ENCODE peak calls at places on chromosomes 16 and 17, in ten cellular contexts. One of them, this sample, is unnamed.

GRCh38 chr17:4986951-4987766 is at the start of gene CAMTA2:
- DNase-seq in AG08395: peak
- DNase-seq in T follicular helper cell: peak
- DNase-seq in small intestine: peak
- DNase-seq in ascending aorta: peak
- DNase-seq in activated T-helper 9 cell treated with anti-CD3 and anti-CD28 coated beads, Interleukin-2, amount 50 U/mL, for 16 hours: peak
- DNase-seq in non-pigmented ciliary epithelial cell: no peak
- DNase-seq in ACHN: peak
- DNase-seq in RWPE1: peak
- DNase-seq in stimulated activated naive CD4-positive, alpha-beta T cell: peak
- DNase-seq in this sample: peak

GRCh38 chr17:61395983-61396585 is 3.6 kb upstream of the TBX2 start:
- DNase-seq in AG08395: no peak
- DNase-seq in T follicular helper cell: no peak
- DNase-seq in small intestine: no peak
- DNase-seq in ascending aorta: no peak
- DNase-seq in activated T-helper 9 cell treated with anti-CD3 and anti-CD28 coated beads, Interleukin-2, amount 50 U/mL, for 16 hours: no peak
- DNase-seq in non-pigmented ciliary epithelial cell: no peak
- DNase-seq in ACHN: no peak
- DNase-seq in RWPE1: no peak
- DNase-seq in stimulated activated naive CD4-positive, alpha-beta T cell: no peak
- DNase-seq in this sample: no peak

GRCh38 chr17:1693339-1693738 is 8.7 kb upstream of the PRPF8 start:
- DNase-seq in AG08395: no peak
- DNase-seq in T follicular helper cell: no peak
- DNase-seq in small intestine: no peak
- DNase-seq in ascending aorta: no peak
- DNase-seq in activated T-helper 9 cell treated with anti-CD3 and anti-CD28 coated beads, Interleukin-2, amount 50 U/mL, for 16 hours: no peak
- DNase-seq in non-pigmented ciliary epithelial cell: no peak
- DNase-seq in ACHN: no peak
- DNase-seq in RWPE1: no peak
- DNase-seq in stimulated activated naive CD4-positive, alpha-beta T cell: no peak
- DNase-seq in this sample: no peak

GRCh38 chr17:43342601-43342905 is 56.2 kb upstream of the ARL4D start:
- DNase-seq in AG08395: no peak
- DNase-seq in T follicular helper cell: no peak
- DNase-seq in small intestine: no peak
- DNase-seq in ascending aorta: no peak
- DNase-seq in activated T-helper 9 cell treated with anti-CD3 and anti-CD28 coated beads, Interleukin-2, amount 50 U/mL, for 16 hours: no peak
- DNase-seq in non-pigmented ciliary epithelial cell: no peak
- DNase-seq in ACHN: no peak
- DNase-seq in RWPE1: no peak
- DNase-seq in stimulated activated naive CD4-positive, alpha-beta T cell: no peak
- DNase-seq in this sample: no peak

GRCh38 chr17:27386206-27387075 is 69.8 kb upstream of the KSR1 start:
- DNase-seq in AG08395: no peak
- DNase-seq in T follicular helper cell: no peak
- DNase-seq in small intestine: no peak
- DNase-seq in ascending aorta: no peak
- DNase-seq in activated T-helper 9 cell treated with anti-CD3 and anti-CD28 coated beads, Interleukin-2, amount 50 U/mL, for 16 hours: no peak
- DNase-seq in non-pigmented ciliary epithelial cell: no peak
- DNase-seq in ACHN: no peak
- DNase-seq in RWPE1: no peak
- DNase-seq in stimulated activated naive CD4-positive, alpha-beta T cell: no peak
- DNase-seq in this sample: no peak

GRCh38 chr17:3877220-3877619 is 15.6 kb downstream of the CAMKK1 start:
- DNase-seq in AG08395: no peak
- DNase-seq in T follicular helper cell: no peak
- DNase-seq in small intestine: no peak
- DNase-seq in ascending aorta: no peak
- DNase-seq in activated T-helper 9 cell treated with anti-CD3 and anti-CD28 coated beads, Interleukin-2, amount 50 U/mL, for 16 hours: no peak
- DNase-seq in non-pigmented ciliary epithelial cell: no peak
- DNase-seq in ACHN: no peak
- DNase-seq in RWPE1: no peak
- DNase-seq in stimulated activated naive CD4-positive, alpha-beta T cell: no peak
- DNase-seq in this sample: no peak

GRCh38 chr17:58373003-58373402 is 21.0 kb upstream of the SUPT4H1 start:
- DNase-seq in AG08395: no peak
- DNase-seq in T follicular helper cell: no peak
- DNase-seq in small intestine: no peak
- DNase-seq in ascending aorta: no peak
- DNase-seq in activated T-helper 9 cell treated with anti-CD3 and anti-CD28 coated beads, Interleukin-2, amount 50 U/mL, for 16 hours: no peak
- DNase-seq in non-pigmented ciliary epithelial cell: no peak
- DNase-seq in ACHN: no peak
- DNase-seq in RWPE1: no peak
- DNase-seq in stimulated activated naive CD4-positive, alpha-beta T cell: no peak
- DNase-seq in this sample: no peak

GRCh38 chr17:17200831-17201230 is 5.3 kb downstream of the PLD6 start:
- DNase-seq in AG08395: no peak
- DNase-seq in T follicular helper cell: no peak
- DNase-seq in small intestine: no peak
- DNase-seq in ascending aorta: no peak
- DNase-seq in activated T-helper 9 cell treated with anti-CD3 and anti-CD28 coated beads, Interleukin-2, amount 50 U/mL, for 16 hours: no peak
- DNase-seq in non-pigmented ciliary epithelial cell: no peak
- DNase-seq in ACHN: no peak
- DNase-seq in RWPE1: no peak
- DNase-seq in stimulated activated naive CD4-positive, alpha-beta T cell: no peak
- DNase-seq in this sample: no peak

GRCh38 chr17:35188111-35188510 is 6.1 kb downstream of the SLC35G3 start:
- DNase-seq in AG08395: no peak
- DNase-seq in T follicular helper cell: no peak
- DNase-seq in small intestine: no peak
- DNase-seq in ascending aorta: no peak
- DNase-seq in activated T-helper 9 cell treated with anti-CD3 and anti-CD28 coated beads, Interleukin-2, amount 50 U/mL, for 16 hours: no peak
- DNase-seq in non-pigmented ciliary epithelial cell: no peak
- DNase-seq in ACHN: no peak
- DNase-seq in RWPE1: peak
- DNase-seq in stimulated activated naive CD4-positive, alpha-beta T cell: no peak
- DNase-seq in this sample: no peak

GRCh38 chr16:1688807-1689560 is 10.9 kb downstream of the JPT2 start:
- DNase-seq in AG08395: no peak
- DNase-seq in T follicular helper cell: no peak
- DNase-seq in small intestine: no peak
- DNase-seq in ascending aorta: peak
- DNase-seq in activated T-helper 9 cell treated with anti-CD3 and anti-CD28 coated beads, Interleukin-2, amount 50 U/mL, for 16 hours: no peak
- DNase-seq in non-pigmented ciliary epithelial cell: peak
- DNase-seq in ACHN: peak
- DNase-seq in RWPE1: peak
- DNase-seq in stimulated activated naive CD4-positive, alpha-beta T cell: no peak
- DNase-seq in this sample: peak

GRCh38 chr16:88721815-88722755 is 15.8 kb downstream of the CTU2 start:
- DNase-seq in AG08395: no peak
- DNase-seq in T follicular helper cell: no peak
- DNase-seq in small intestine: no peak
- DNase-seq in ascending aorta: no peak
- DNase-seq in activated T-helper 9 cell treated with anti-CD3 and anti-CD28 coated beads, Interleukin-2, amount 50 U/mL, for 16 hours: no peak
- DNase-seq in non-pigmented ciliary epithelial cell: no peak
- DNase-seq in ACHN: no peak
- DNase-seq in RWPE1: no peak
- DNase-seq in stimulated activated naive CD4-positive, alpha-beta T cell: no peak
- DNase-seq in this sample: no peak

GRCh38 chr17:62675260-62675659 is 47.8 kb downstream of the MRC2 start:
- DNase-seq in AG08395: peak
- DNase-seq in T follicular helper cell: no peak
- DNase-seq in small intestine: no peak
- DNase-seq in ascending aorta: no peak
- DNase-seq in activated T-helper 9 cell treated with anti-CD3 and anti-CD28 coated beads, Interleukin-2, amount 50 U/mL, for 16 hours: no peak
- DNase-seq in non-pigmented ciliary epithelial cell: no peak
- DNase-seq in ACHN: no peak
- DNase-seq in RWPE1: no peak
- DNase-seq in stimulated activated naive CD4-positive, alpha-beta T cell: no peak
- DNase-seq in this sample: no peak

GRCh38 chr17:18041776-18042175 is 2.6 kb downstream of the GID4 start:
- DNase-seq in AG08395: peak
- DNase-seq in T follicular helper cell: no peak
- DNase-seq in small intestine: no peak
- DNase-seq in ascending aorta: no peak
- DNase-seq in activated T-helper 9 cell treated with anti-CD3 and anti-CD28 coated beads, Interleukin-2, amount 50 U/mL, for 16 hours: no peak
- DNase-seq in non-pigmented ciliary epithelial cell: no peak
- DNase-seq in ACHN: no peak
- DNase-seq in RWPE1: peak
- DNase-seq in stimulated activated naive CD4-positive, alpha-beta T cell: no peak
- DNase-seq in this sample: no peak

GRCh38 chr17:40284085-40284713 is 3.5 kb upstream of the CDC6 start:
- DNase-seq in AG08395: peak
- DNase-seq in T follicular helper cell: no peak
- DNase-seq in small intestine: peak
- DNase-seq in ascending aorta: no peak
- DNase-seq in activated T-helper 9 cell treated with anti-CD3 and anti-CD28 coated beads, Interleukin-2, amount 50 U/mL, for 16 hours: no peak
- DNase-seq in non-pigmented ciliary epithelial cell: peak
- DNase-seq in ACHN: peak
- DNase-seq in RWPE1: peak
- DNase-seq in stimulated activated naive CD4-positive, alpha-beta T cell: no peak
- DNase-seq in this sample: no peak

GRCh38 chr17:49815761-49816281 is 27.3 kb downstream of the KAT7 start:
- DNase-seq in AG08395: no peak
- DNase-seq in T follicular helper cell: no peak
- DNase-seq in small intestine: no peak
- DNase-seq in ascending aorta: no peak
- DNase-seq in activated T-helper 9 cell treated with anti-CD3 and anti-CD28 coated beads, Interleukin-2, amount 50 U/mL, for 16 hours: no peak
- DNase-seq in non-pigmented ciliary epithelial cell: no peak
- DNase-seq in ACHN: no peak
- DNase-seq in RWPE1: no peak
- DNase-seq in stimulated activated naive CD4-positive, alpha-beta T cell: no peak
- DNase-seq in this sample: no peak

GRCh38 chr17:57750930-57751329 is 5.8 kb upstream of the CCDC182 start:
- DNase-seq in AG08395: no peak
- DNase-seq in T follicular helper cell: no peak
- DNase-seq in small intestine: no peak
- DNase-seq in ascending aorta: no peak
- DNase-seq in activated T-helper 9 cell treated with anti-CD3 and anti-CD28 coated beads, Interleukin-2, amount 50 U/mL, for 16 hours: no peak
- DNase-seq in non-pigmented ciliary epithelial cell: no peak
- DNase-seq in ACHN: no peak
- DNase-seq in RWPE1: no peak
- DNase-seq in stimulated activated naive CD4-positive, alpha-beta T cell: no peak
- DNase-seq in this sample: no peak

GRCh38 chr17:54876656-54877195 is 23.9 kb upstream of the TOM1L1 start:
- DNase-seq in AG08395: no peak
- DNase-seq in T follicular helper cell: no peak
- DNase-seq in small intestine: no peak
- DNase-seq in ascending aorta: no peak
- DNase-seq in activated T-helper 9 cell treated with anti-CD3 and anti-CD28 coated beads, Interleukin-2, amount 50 U/mL, for 16 hours: no peak
- DNase-seq in non-pigmented ciliary epithelial cell: no peak
- DNase-seq in ACHN: no peak
- DNase-seq in RWPE1: no peak
- DNase-seq in stimulated activated naive CD4-positive, alpha-beta T cell: no peak
- DNase-seq in this sample: no peak

GRCh38 chr16:71882505-71883192 is 1.3 kb downstream of the ZNF821 start:
- DNase-seq in AG08395: peak
- DNase-seq in T follicular helper cell: peak
- DNase-seq in small intestine: peak
- DNase-seq in ascending aorta: no peak
- DNase-seq in activated T-helper 9 cell treated with anti-CD3 and anti-CD28 coated beads, Interleukin-2, amount 50 U/mL, for 16 hours: peak
- DNase-seq in non-pigmented ciliary epithelial cell: peak
- DNase-seq in ACHN: peak
- DNase-seq in RWPE1: peak
- DNase-seq in stimulated activated naive CD4-positive, alpha-beta T cell: peak
- DNase-seq in this sample: peak

GRCh38 chr16:63385714-63386113 is 1349.5 kb upstream of the CDH8 start:
- DNase-seq in AG08395: no peak
- DNase-seq in T follicular helper cell: no peak
- DNase-seq in small intestine: no peak
- DNase-seq in ascending aorta: no peak
- DNase-seq in activated T-helper 9 cell treated with anti-CD3 and anti-CD28 coated beads, Interleukin-2, amount 50 U/mL, for 16 hours: no peak
- DNase-seq in non-pigmented ciliary epithelial cell: no peak
- DNase-seq in ACHN: no peak
- DNase-seq in RWPE1: no peak
- DNase-seq in stimulated activated naive CD4-positive, alpha-beta T cell: no peak
- DNase-seq in this sample: no peak

GRCh38 chr16:77531741-77532140 is 96.9 kb upstream of the ADAMTS18 start:
- DNase-seq in AG08395: peak
- DNase-seq in T follicular helper cell: no peak
- DNase-seq in small intestine: no peak
- DNase-seq in ascending aorta: no peak
- DNase-seq in activated T-helper 9 cell treated with anti-CD3 and anti-CD28 coated beads, Interleukin-2, amount 50 U/mL, for 16 hours: no peak
- DNase-seq in non-pigmented ciliary epithelial cell: peak
- DNase-seq in ACHN: peak
- DNase-seq in RWPE1: no peak
- DNase-seq in stimulated activated naive CD4-positive, alpha-beta T cell: no peak
- DNase-seq in this sample: no peak

GRCh38 chr16:79602615-79603014 is 2.1 kb upstream of the MAF start:
- DNase-seq in AG08395: no peak
- DNase-seq in T follicular helper cell: no peak
- DNase-seq in small intestine: peak
- DNase-seq in ascending aorta: no peak
- DNase-seq in activated T-helper 9 cell treated with anti-CD3 and anti-CD28 coated beads, Interleukin-2, amount 50 U/mL, for 16 hours: no peak
- DNase-seq in non-pigmented ciliary epithelial cell: no peak
- DNase-seq in ACHN: no peak
- DNase-seq in RWPE1: no peak
- DNase-seq in stimulated activated naive CD4-positive, alpha-beta T cell: no peak
- DNase-seq in this sample: no peak

GRCh38 chr16:66250686-66251405 is 115.6 kb upstream of the CDH5 start:
- DNase-seq in AG08395: peak
- DNase-seq in T follicular helper cell: no peak
- DNase-seq in small intestine: no peak
- DNase-seq in ascending aorta: no peak
- DNase-seq in activated T-helper 9 cell treated with anti-CD3 and anti-CD28 coated beads, Interleukin-2, amount 50 U/mL, for 16 hours: no peak
- DNase-seq in non-pigmented ciliary epithelial cell: no peak
- DNase-seq in ACHN: no peak
- DNase-seq in RWPE1: no peak
- DNase-seq in stimulated activated naive CD4-positive, alpha-beta T cell: no peak
- DNase-seq in this sample: no peak

GRCh38 chr17:57634713-57635465 is 110.2 kb downstream of the CCDC182 start:
- DNase-seq in AG08395: peak
- DNase-seq in T follicular helper cell: no peak
- DNase-seq in small intestine: no peak
- DNase-seq in ascending aorta: no peak
- DNase-seq in activated T-helper 9 cell treated with anti-CD3 and anti-CD28 coated beads, Interleukin-2, amount 50 U/mL, for 16 hours: no peak
- DNase-seq in non-pigmented ciliary epithelial cell: no peak
- DNase-seq in ACHN: no peak
- DNase-seq in RWPE1: no peak
- DNase-seq in stimulated activated naive CD4-positive, alpha-beta T cell: no peak
- DNase-seq in this sample: no peak

GRCh38 chr17:1515640-1516402 is 591 bp downstream of the INPP5K start:
- DNase-seq in AG08395: peak
- DNase-seq in T follicular helper cell: peak
- DNase-seq in small intestine: peak
- DNase-seq in ascending aorta: no peak
- DNase-seq in activated T-helper 9 cell treated with anti-CD3 and anti-CD28 coated beads, Interleukin-2, amount 50 U/mL, for 16 hours: peak
- DNase-seq in non-pigmented ciliary epithelial cell: peak
- DNase-seq in ACHN: peak
- DNase-seq in RWPE1: peak
- DNase-seq in stimulated activated naive CD4-positive, alpha-beta T cell: peak
- DNase-seq in this sample: peak

GRCh38 chr17:68057531-68057952 is 22.0 kb downstream of the KPNA2 start:
- DNase-seq in AG08395: no peak
- DNase-seq in T follicular helper cell: peak
- DNase-seq in small intestine: peak
- DNase-seq in ascending aorta: no peak
- DNase-seq in activated T-helper 9 cell treated with anti-CD3 and anti-CD28 coated beads, Interleukin-2, amount 50 U/mL, for 16 hours: peak
- DNase-seq in non-pigmented ciliary epithelial cell: no peak
- DNase-seq in ACHN: peak
- DNase-seq in RWPE1: no peak
- DNase-seq in stimulated activated naive CD4-positive, alpha-beta T cell: peak
- DNase-seq in this sample: no peak

GRCh38 chr17:74569392-74570003 is 2.2 kb upstream of the CD300H start:
- DNase-seq in AG08395: peak
- DNase-seq in T follicular helper cell: no peak
- DNase-seq in small intestine: no peak
- DNase-seq in ascending aorta: peak
- DNase-seq in activated T-helper 9 cell treated with anti-CD3 and anti-CD28 coated beads, Interleukin-2, amount 50 U/mL, for 16 hours: no peak
- DNase-seq in non-pigmented ciliary epithelial cell: peak
- DNase-seq in ACHN: peak
- DNase-seq in RWPE1: peak
- DNase-seq in stimulated activated naive CD4-positive, alpha-beta T cell: no peak
- DNase-seq in this sample: no peak

GRCh38 chr17:17524091-17524490 is 27.9 kb upstream of the RASD1 start:
- DNase-seq in AG08395: no peak
- DNase-seq in T follicular helper cell: no peak
- DNase-seq in small intestine: no peak
- DNase-seq in ascending aorta: no peak
- DNase-seq in activated T-helper 9 cell treated with anti-CD3 and anti-CD28 coated beads, Interleukin-2, amount 50 U/mL, for 16 hours: no peak
- DNase-seq in non-pigmented ciliary epithelial cell: no peak
- DNase-seq in ACHN: no peak
- DNase-seq in RWPE1: no peak
- DNase-seq in stimulated activated naive CD4-positive, alpha-beta T cell: no peak
- DNase-seq in this sample: no peak

GRCh38 chr16:15899538-15900100 is 11.2 kb upstream of the CEP20 start:
- DNase-seq in AG08395: peak
- DNase-seq in T follicular helper cell: no peak
- DNase-seq in small intestine: peak
- DNase-seq in ascending aorta: no peak
- DNase-seq in activated T-helper 9 cell treated with anti-CD3 and anti-CD28 coated beads, Interleukin-2, amount 50 U/mL, for 16 hours: no peak
- DNase-seq in non-pigmented ciliary epithelial cell: no peak
- DNase-seq in ACHN: peak
- DNase-seq in RWPE1: peak
- DNase-seq in stimulated activated naive CD4-positive, alpha-beta T cell: no peak
- DNase-seq in this sample: peak